ENCODE peak calls at places on chromosome 15, in nine cellular contexts. Q is head of caudate nucleus; J is HTR-8/SVneo; N is RPMI8226; T is stimulated activated CD4-positive, alpha-beta T cell treated with anti-CD3 and anti-CD28 coated beads, Interleukin-2, amount 100 ng/mL, for 24 hours; I is cerebellum; E is midbrain; V is activated B cell treated with CpG ODN at 0.5 μM for 24 hours; R is HFFc6. Z is an unnamed sample.
A peak's percentile ranks its signal among the peaks of the same experiment; 100 is the strongest.

GRCh38 chr15:44441095-44441501 is 13.7 kb downstream of the CTDSPL2 start:
- DNase-seq in Q (no peak), J (no peak), N (no peak), T (no peak), I (no peak), E (no peak), V (no peak), R (no peak), Z (no peak)

GRCh38 chr15:60758961-60759729 is 280.2 kb upstream of the ICE2 start:
- DNase-seq in Q (no peak), J (no peak), N (no peak), T (no peak), I (no peak), E (no peak), V (no peak), R (peak; percentile 85), Z (no peak)

GRCh38 chr15:65836665-65837064 is 32.6 kb upstream of the RAB11A start:
- DNase-seq in Q (no peak), J (no peak), N (peak; percentile 36), T (no peak), I (no peak), E (no peak), V (no peak), R (no peak), Z (no peak)

GRCh38 chr15:29677871-29678431 is 144.3 kb downstream of the TJP1 start:
- DNase-seq in Q (no peak), J (no peak), N (peak; percentile 88), T (no peak), I (no peak), E (no peak), V (no peak), R (no peak), Z (peak; percentile 87)

GRCh38 chr15:81189583-81190283 is 6.9 kb upstream of the IL16 start:
- DNase-seq in Q (no peak), J (no peak), N (no peak), T (no peak), I (no peak), E (no peak), V (no peak), R (peak; percentile 82), Z (no peak)

GRCh38 chr15:61396235-61396927 is 167.3 kb upstream of the RORA start:
- DNase-seq in Q (no peak), J (no peak), N (no peak), T (no peak), I (no peak), E (peak; percentile 11), V (no peak), R (no peak), Z (no peak)

GRCh38 chr15:63156708-63157065 is 590 bp downstream of the RPS27L start:
- DNase-seq in Q (peak; percentile 45), J (no peak), N (peak; percentile 72), T (peak; percentile 14), I (peak; percentile 29), E (peak; percentile 39), V (no peak), R (peak; percentile 23), Z (no peak)

GRCh38 chr15:98635848-98636247 is 12.5 kb upstream of the IGF1R start:
- DNase-seq in Q (no peak), J (no peak), N (no peak), T (no peak), I (no peak), E (no peak), V (no peak), R (no peak), Z (no peak)

GRCh38 chr15:31974855-31975421 is 55.4 kb upstream of the CHRNA7 start:
- DNase-seq in Q (peak; percentile 68), J (peak; percentile 27), N (peak; percentile 29), T (peak; percentile 34), I (peak; percentile 63), E (peak; percentile 82), V (no peak), R (no peak), Z (peak; percentile 63)

GRCh38 chr15:77508541-77509505 is 88.1 kb downstream of the HMG20A start:
- DNase-seq in Q (peak; percentile 37), J (no peak), N (no peak), T (no peak), I (no peak), E (peak; percentile 7), V (no peak), R (no peak), Z (no peak)

GRCh38 chr15:26773485-26773877 is 615 bp upstream of the GABRB3 start:
- DNase-seq in Q (no peak), J (no peak), N (no peak), T (no peak), I (peak; percentile 27), E (no peak), V (no peak), R (no peak), Z (no peak)

GRCh38 chr15:80641384-80641783 is 53.7 kb upstream of the ABHD17C start:
- DNase-seq in Q (no peak), J (no peak), N (no peak), T (no peak), I (no peak), E (no peak), V (no peak), R (no peak), Z (no peak)

GRCh38 chr15:40092416-40093223 is 16.1 kb downstream of the BMF start:
- DNase-seq in Q (peak; percentile 43), J (no peak), N (no peak), T (no peak), I (no peak), E (no peak), V (no peak), R (peak; percentile 92), Z (peak; percentile 16)

GRCh38 chr15:68387288-68388143 is 44.4 kb downstream of the ITGA11 start:
- DNase-seq in Q (no peak), J (no peak), N (no peak), T (no peak), I (no peak), E (no peak), V (peak; percentile 0), R (no peak), Z (no peak)

GRCh38 chr15:85168642-85169173 is 187.1 kb downstream of the PDE8A start:
- DNase-seq in Q (peak; percentile 35), J (peak; percentile 47), N (peak; percentile 54), T (peak; percentile 60), I (no peak), E (no peak), V (peak; percentile 15), R (no peak), Z (peak; percentile 18)

GRCh38 chr15:93141373-93141790 is 52.4 kb upstream of the RGMA start:
- DNase-seq in Q (no peak), J (no peak), N (peak; percentile 12), T (peak; percentile 4), I (no peak), E (no peak), V (no peak), R (no peak), Z (no peak)

GRCh38 chr15:63019539-63020109 is 22.9 kb upstream of the TPM1 start:
- DNase-seq in Q (no peak), J (no peak), N (peak; percentile 68), T (no peak), I (no peak), E (no peak), V (no peak), R (peak; percentile 82), Z (peak; percentile 74)

GRCh38 chr15:84969257-84969656 is 12.4 kb upstream of the PDE8A start:
- DNase-seq in Q (peak; percentile 69), J (no peak), N (no peak), T (no peak), I (no peak), E (peak; percentile 33), V (no peak), R (no peak), Z (no peak)

GRCh38 chr15:53482055-53482454 is 277.4 kb downstream of the WDR72 start:
- DNase-seq in Q (no peak), J (no peak), N (no peak), T (no peak), I (no peak), E (no peak), V (no peak), R (no peak), Z (no peak)

GRCh38 chr15:95626501-95627361 is 703.8 kb upstream of the NR2F2 start:
- DNase-seq in Q (no peak), J (no peak), N (no peak), T (no peak), I (no peak), E (no peak), V (no peak), R (no peak), Z (no peak)

GRCh38 chr15:48046813-48047483 is 73.8 kb upstream of the SLC24A5 start:
- DNase-seq in Q (no peak), J (no peak), N (no peak), T (no peak), I (no peak), E (no peak), V (no peak), R (no peak), Z (no peak)

GRCh38 chr15:67409175-67409574 is 111.8 kb upstream of the C15orf61 start:
- DNase-seq in Q (no peak), J (no peak), N (no peak), T (no peak), I (no peak), E (no peak), V (no peak), R (no peak), Z (no peak)

GRCh38 chr15:89090791-89091666 is 2.8 kb downstream of the ABHD2 start:
- DNase-seq in Q (peak; percentile 69), J (no peak), N (peak; percentile 72), T (peak; percentile 53), I (no peak), E (peak; percentile 57), V (peak; percentile 23), R (peak; percentile 82), Z (no peak)

GRCh38 chr15:40493089-40493840 is 22.5 kb downstream of the CHST14 start:
- DNase-seq in Q (no peak), J (no peak), N (peak; percentile 54), T (peak; percentile 64), I (no peak), E (no peak), V (no peak), R (no peak), Z (no peak)